ENCODE peak calls at places on chromosomes 16 and 17, in eight cellular contexts. N is upper lobe of left lung, T is sigmoid colon, K is stomach, U is K562, A is GM12878, M is Panc1, J is HepG2. F is an unnamed sample.

GRCh38 chr17:67283727-67284516 is 38.9 kb upstream of the HELZ start:
- DNase-seq in N (no peak), T (no peak), K (no peak), U (no peak), A (no peak), M (no peak), J (no peak), F (no peak)

GRCh38 chr16:35391328-35391727 is 1931.9 kb downstream of the TP53TG3F start:
- DNase-seq in N (no peak), T (no peak), K (no peak), U (no peak), A (no peak), M (peak; percentile 36), J (peak; percentile 43), F (no peak)

GRCh38 chr17:32486091-32486700 is 597 bp upstream of the CDK5R1 start:
- DNase-seq in N (peak; percentile 95), T (peak; percentile 79), K (peak; percentile 76), U (peak; percentile 94), A (no peak), M (no peak), J (peak; percentile 49), F (no peak)

GRCh38 chr16:27317738-27318398 is 4.1 kb downstream of the IL4R start:
- DNase-seq in N (no peak), T (peak; percentile 24), K (no peak), U (no peak), A (no peak), M (no peak), J (no peak), F (peak; percentile 7)

GRCh38 chr17:8384801-8385335 is 1.9 kb upstream of the RPL26 start:
- DNase-seq in N (no peak), T (no peak), K (no peak), U (no peak), A (no peak), M (no peak), J (no peak), F (no peak)

GRCh38 chr16:75011634-75012307 is 12.9 kb downstream of the ZNRF1 start:
- DNase-seq in N (no peak), T (no peak), K (no peak), U (no peak), A (peak; percentile 92), M (no peak), J (no peak), F (no peak)

GRCh38 chr16:88921603-88921995 is 55.1 kb upstream of the PABPN1L start:
- DNase-seq in N (peak; percentile 41), T (no peak), K (no peak), U (no peak), A (no peak), M (no peak), J (no peak), F (no peak)

GRCh38 chr16:85246473-85246872 is 134.2 kb upstream of the CIBAR2 start:
- DNase-seq in N (no peak), T (no peak), K (no peak), U (no peak), A (no peak), M (no peak), J (no peak), F (no peak)

GRCh38 chr17:50037321-50038107 is 18.4 kb upstream of the ITGA3 start:
- DNase-seq in N (peak; percentile 68), T (peak; percentile 92), K (peak; percentile 56), U (no peak), A (no peak), M (no peak), J (no peak), F (peak; percentile 51)

GRCh38 chr16:69089091-69089912 is 16.2 kb upstream of the HAS3 start:
- DNase-seq in N (no peak), T (no peak), K (peak; percentile 40), U (peak; percentile 61), A (peak; percentile 21), M (no peak), J (peak; percentile 72), F (no peak)

GRCh38 chr17:52111182-52111581 is 47.3 kb downstream of the CA10 start:
- DNase-seq in N (no peak), T (no peak), K (no peak), U (no peak), A (no peak), M (no peak), J (no peak), F (no peak)

GRCh38 chr17:4806420-4806769 is 557 bp upstream of the PLD2 start:
- DNase-seq in N (no peak), T (no peak), K (no peak), U (no peak), A (no peak), M (no peak), J (no peak), F (no peak)

GRCh38 chr17:4808378-4808767 is 1.4 kb downstream of the PLD2 start:
- DNase-seq in N (no peak), T (peak; percentile 78), K (peak; percentile 80), U (no peak), A (no peak), M (no peak), J (no peak), F (no peak)

GRCh38 chr17:4810696-4811289 is 3.8 kb downstream of the PLD2 start:
- DNase-seq in N (no peak), T (no peak), K (no peak), U (no peak), A (no peak), M (no peak), J (no peak), F (no peak)

GRCh38 chr17:4807534-4808377 is 804 bp downstream of the PLD2 start:
- DNase-seq in N (no peak), T (no peak), K (no peak), U (no peak), A (no peak), M (no peak), J (no peak), F (no peak)

DNA sequence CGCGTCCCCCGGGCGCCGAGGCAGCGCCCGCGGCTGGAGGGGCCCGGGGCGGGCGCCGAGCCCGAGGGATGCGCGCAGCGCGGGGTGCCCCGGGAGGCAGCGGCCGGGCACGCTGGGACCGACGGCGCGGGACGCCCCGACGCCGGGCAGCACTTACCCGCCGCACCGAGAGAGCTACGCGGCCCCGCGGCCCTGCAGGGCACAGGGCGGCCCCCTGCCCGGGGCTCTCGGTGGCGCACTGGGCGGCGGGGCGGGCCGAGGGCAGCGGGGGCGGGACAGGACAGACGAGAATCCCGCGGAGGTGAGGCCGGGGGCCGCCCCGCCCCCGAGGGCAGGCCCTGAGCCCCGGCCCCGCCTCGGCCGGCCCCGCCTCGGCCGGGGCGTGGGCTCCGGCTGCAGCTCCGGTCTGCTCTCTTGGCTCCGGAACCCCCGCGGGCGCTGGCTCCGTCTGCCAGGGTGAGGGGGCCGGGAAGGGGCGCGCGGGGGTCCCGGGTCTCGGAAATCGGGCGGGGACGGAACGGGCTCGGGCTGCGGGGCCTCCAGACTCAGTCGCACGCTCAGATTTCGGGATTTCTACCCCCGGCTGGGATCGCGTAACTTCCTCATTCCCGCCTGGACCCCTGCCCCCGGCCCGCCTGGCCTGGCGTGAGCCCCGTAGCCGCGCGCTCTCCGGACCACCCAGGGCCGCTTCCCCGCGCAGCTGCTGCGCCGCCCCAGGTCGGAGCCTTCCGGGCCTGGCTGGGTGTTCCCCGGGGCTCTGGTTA is at the start of gene PLD2:
- DNase-seq in N (peak; percentile 98), T (peak; percentile 91), K (peak; percentile 91), U (peak; percentile 96), A (no peak), M (no peak), J (peak; percentile 69), F (peak; percentile 89)
- TF ChIP-seq POLR2AphosphoS5 in N (peak; percentile 23), T (peak; percentile 36), K (no peak), U (no peak), A (peak; percentile 47), M (peak; percentile 32), J (peak; percentile 48), F (no peak)

DNA sequence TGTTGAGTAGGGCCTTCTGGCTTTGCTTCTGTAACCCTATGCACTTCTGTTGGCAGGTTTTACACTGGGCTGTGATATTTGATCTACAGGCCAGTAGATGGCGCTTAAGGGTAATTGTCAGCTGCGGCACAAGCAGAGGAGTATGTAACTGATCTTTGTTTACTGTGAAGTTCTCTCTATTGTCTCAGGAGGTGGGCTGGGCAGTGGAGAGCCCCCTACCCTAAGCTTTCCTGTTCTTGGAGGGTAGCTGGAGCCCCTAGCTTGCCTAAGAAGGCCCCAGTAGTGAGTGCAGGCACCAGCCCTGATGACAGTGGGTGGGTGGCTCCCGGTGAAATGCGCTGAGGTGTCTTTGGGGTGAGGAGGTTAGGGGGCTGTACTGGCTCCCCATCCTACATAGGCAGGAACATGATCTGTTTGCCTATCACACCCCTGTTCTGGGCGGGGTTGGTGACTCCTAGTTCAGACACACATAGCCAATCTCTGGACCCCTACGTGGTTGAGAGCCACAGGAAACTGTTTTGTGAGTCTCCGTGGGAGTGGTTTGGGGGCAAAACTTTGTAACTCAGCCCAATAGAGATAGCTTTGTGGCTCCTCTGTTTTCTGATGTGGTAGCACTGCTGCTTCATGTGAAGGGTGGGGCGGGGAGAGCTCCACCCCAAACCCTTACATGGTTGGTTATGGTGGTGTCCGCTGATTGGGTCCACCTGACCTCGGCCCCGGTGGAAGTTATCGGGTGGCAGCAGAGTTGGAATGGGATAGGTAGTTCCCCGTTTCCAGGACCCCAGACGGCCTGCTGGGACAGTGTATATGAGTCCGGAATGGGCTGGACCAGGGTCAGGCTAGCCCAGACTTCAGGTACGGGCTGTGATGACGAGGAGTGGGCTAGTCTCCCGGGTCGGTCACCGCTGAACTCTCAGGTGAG is 60.4 kb downstream of the SLFN11 start:
- DNase-seq in N (no peak), T (peak; percentile 75), K (peak; percentile 37), U (peak; percentile 63), A (peak; percentile 43), M (peak; percentile 32), J (peak; percentile 43), F (no peak)
- H3K27ac ChIP-seq in N (peak overlapping the region; percentile 72), T (peak overlapping the region; percentile 43), K (peak overlapping the region; percentile 67), U (no peak overlapping the region), A (no peak overlapping the region), M (no peak overlapping the region), J (no peak overlapping the region), F (peak overlapping the region; percentile 54)

DNA sequence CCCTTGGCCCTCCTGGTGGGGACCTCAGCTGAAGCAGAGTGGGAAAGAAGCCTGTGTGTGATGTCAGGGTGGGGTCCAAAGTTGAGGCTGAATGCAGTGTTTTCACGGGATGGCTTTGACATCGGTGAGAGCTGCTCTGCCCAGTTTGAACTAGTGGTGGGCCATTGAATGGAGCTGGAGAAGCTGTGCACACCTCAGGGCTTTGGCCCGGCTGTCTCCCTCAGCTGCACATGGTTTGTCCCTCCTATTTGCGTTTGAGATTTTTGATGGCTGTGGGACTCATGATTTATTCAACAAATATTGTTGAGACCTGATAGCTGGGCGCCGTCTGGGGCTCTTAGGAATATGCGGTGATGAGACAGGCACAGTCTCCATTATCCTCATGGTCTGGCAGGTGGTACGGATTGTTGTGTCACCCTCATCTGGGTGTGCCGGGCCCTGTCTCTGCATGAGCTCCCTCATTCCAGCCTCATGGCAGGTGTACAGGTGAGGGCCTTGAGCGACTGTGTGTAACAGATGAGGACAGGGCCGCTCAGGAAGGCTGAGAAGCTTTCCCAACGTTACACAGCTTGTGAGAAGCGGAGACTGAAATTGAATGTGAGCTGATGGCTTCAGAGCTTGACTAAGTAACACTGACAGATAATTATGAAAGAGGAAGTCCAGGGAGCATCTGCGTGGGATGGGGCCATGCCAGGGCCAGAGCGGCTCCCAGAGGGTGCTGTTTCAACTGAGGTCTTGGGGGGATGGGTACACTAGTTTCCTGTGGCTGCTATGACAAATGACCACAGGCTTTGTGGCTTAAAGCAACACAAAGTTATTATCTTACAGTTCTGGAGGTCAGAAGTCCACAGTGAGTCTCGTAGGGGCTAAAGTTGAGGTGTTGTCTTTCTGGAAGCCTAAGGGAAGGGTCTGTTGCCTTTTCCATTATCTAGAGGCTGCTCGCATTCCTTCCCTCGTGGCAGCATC is 36.5 kb downstream of the CMIP start:
- DNase-seq in N (no peak), T (peak; percentile 81), K (peak; percentile 57), U (peak; percentile 56), A (peak; percentile 97), M (no peak), J (peak; percentile 94), F (no peak)
- TF ChIP-seq POLR2AphosphoS5 in N (peak; percentile 87), T (peak; percentile 63), K (no peak), U (peak; percentile 58), A (peak; percentile 90), M (no peak), J (no peak), F (no peak)

GRCh38 chr17:77496831-77497577 is 356.2 kb downstream of the SEC14L1 start:
- DNase-seq in N (peak; percentile 29), T (peak; percentile 57), K (no peak), U (no peak), A (no peak), M (no peak), J (no peak), F (peak; percentile 74)
- H3K27ac ChIP-seq in N (no peak overlapping the region), T (no peak overlapping the region), K (no peak overlapping the region), U (no peak overlapping the region), A (no peak overlapping the region), M (no peak overlapping the region), J (no peak overlapping the region), F (no peak overlapping the region)

F was measured in suprapubic skin.